ENCODE peak calls at places on chromosomes 12 and 14, in five cellular contexts. G, I, D, V and F are unnamed samples.

GRCh38 chr12:53173085-53173715 is 7.3 kb upstream of the ZNF740 start:
- DNase-seq in G (no peak), I (no peak), D (no peak), V (no peak), F (no peak)

GRCh38 chr12:6367065-6367968 is 8.0 kb downstream of the SCNN1A start:
- DNase-seq in G (peak), I (peak), D (peak), V (peak), F (peak)

GRCh38 chr12:24778486-24779304 is 170.2 kb downstream of the BCAT1 start:
- DNase-seq in G (peak), I (peak), D (peak), V (peak), F (peak)

GRCh38 chr12:94872007-94872653 is 131.4 kb downstream of the NDUFA12 start:
- DNase-seq in G (no peak), I (no peak), D (no peak), V (no peak), F (no peak)

GRCh38 chr14:68147331-68147730 is 327.8 kb downstream of the RAD51B start:
- DNase-seq in G (no peak), I (no peak), D (no peak), V (no peak), F (no peak)

GRCh38 chr14:54106802-54107377 is 150.3 kb upstream of the BMP4 start:
- DNase-seq in G (no peak), I (peak), D (no peak), V (no peak), F (no peak)

GRCh38 chr12:87728936-87729593 is 300.1 kb downstream of the C12orf50 start:
- DNase-seq in G (no peak), I (no peak), D (no peak), V (no peak), F (no peak)

GRCh38 chr12:32482226-32482625 is 82.9 kb downstream of the FGD4 start:
- DNase-seq in G (no peak), I (no peak), D (no peak), V (peak), F (peak)

GRCh38 chr12:27504506-27504905 is 19.5 kb upstream of the PPFIBP1 start:
- DNase-seq in G (no peak), I (no peak), D (no peak), V (no peak), F (no peak)

GRCh38 chr12:75978677-75979076 is 52.9 kb downstream of the PHLDA1 start:
- DNase-seq in G (no peak), I (no peak), D (no peak), V (no peak), F (no peak)

GRCh38 chr12:16606201-16606849 is 363 bp upstream of the LMO3 start:
- DNase-seq in G (no peak), I (no peak), D (no peak), V (peak), F (peak)

GRCh38 chr14:39339003-39339402 is 93.2 kb downstream of the FBXO33 start:
- DNase-seq in G (no peak), I (peak), D (peak), V (no peak), F (no peak)

GRCh38 chr12:40313928-40314327 is 89.1 kb downstream of the LRRK2 start:
- DNase-seq in G (no peak), I (no peak), D (no peak), V (no peak), F (no peak)
- TF ChIP-seq MYC in G (no peak), I (no peak), D (no peak), V (no peak), F (no peak)

GRCh38 chr12:132460571-132460970 is 29.4 kb upstream of the FBRSL1 start:
- DNase-seq in G (peak), I (peak), D (peak), V (no peak), F (peak)
- TF ChIP-seq CTCF in G (no peak), I (peak), D (peak), V (peak), F (peak)

GRCh38 chr12:48017496-48017895 is 13.2 kb upstream of the COL2A1 start:
- DNase-seq in G (no peak), I (no peak), D (no peak), V (no peak), F (no peak)
- TF ChIP-seq MYC in G (no peak), I (no peak), D (no peak), V (no peak), F (no peak)

GRCh38 chr12:83823386-83824045 is 1089.1 kb downstream of the SLC6A15 start:
- DNase-seq in G (peak), I (peak), D (peak), V (peak), F (peak)
- TF ChIP-seq CTCF in G (peak), I (peak), D (peak), V (no peak), F (peak)

DNA sequence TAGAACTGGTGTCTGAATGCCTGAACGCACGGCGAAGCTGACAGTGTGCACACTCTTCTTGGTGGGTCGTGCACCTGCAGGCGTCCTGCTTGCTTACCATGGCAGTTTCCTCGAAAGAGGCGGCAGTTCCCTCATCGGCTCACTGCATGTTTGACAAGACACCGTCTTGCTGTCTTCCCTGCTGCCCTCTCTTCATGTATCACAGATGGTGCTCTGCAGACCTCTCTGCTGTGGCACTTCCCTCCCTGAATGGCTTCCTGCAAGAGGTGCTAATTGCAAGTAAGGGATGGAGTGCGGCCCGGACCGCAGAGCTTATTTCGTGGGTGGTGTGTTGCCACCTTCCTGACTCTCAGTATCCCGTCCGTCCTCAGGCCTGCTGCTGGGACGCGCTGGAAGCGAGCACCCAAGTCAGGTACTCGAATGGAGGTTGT is 156.7 kb upstream of the RTL1 start:
- DNase-seq in G (no peak), I (no peak), D (no peak), V (no peak), F (no peak)
- TF ChIP-seq MYC in G (no peak), I (no peak), D (no peak), V (no peak), F (no peak)

GRCh38 chr12:68498736-68499135 is 112.0 kb upstream of the RAP1B start:
- DNase-seq in G (no peak), I (no peak), D (peak), V (no peak), F (no peak)
- TF ChIP-seq CTCF in G (no peak), I (no peak), D (peak), V (no peak), F (no peak)

DNA sequence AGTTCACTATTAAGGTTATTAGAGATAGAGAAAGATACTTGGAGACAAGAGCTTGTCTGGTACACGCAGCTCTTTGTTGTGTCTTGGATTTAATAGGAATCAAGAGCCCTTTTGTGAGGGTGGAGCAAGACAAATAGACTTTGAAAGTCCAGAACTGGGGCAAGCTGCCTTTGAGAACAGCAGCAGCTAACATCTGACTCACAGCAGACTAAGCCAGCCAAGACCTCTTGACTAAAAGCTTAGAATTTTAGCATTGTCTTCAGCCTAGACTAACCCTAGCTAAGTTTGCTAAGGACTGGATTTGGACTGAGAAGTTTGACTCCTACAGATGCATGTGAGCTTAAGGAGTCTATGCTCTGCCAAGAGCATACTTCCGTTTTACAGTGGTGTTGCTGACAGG is 201.9 kb upstream of the RBM19 start:
- DNase-seq in G (no peak), I (no peak), D (no peak), V (no peak), F (no peak)
- TF ChIP-seq MYC in G (no peak), I (no peak), D (no peak), V (no peak), F (no peak)

GRCh38 chr12:118103231-118103600 is 595 bp downstream of the VSIG10 start:
- DNase-seq in G (peak), I (no peak), D (no peak), V (peak), F (peak)

GRCh38 chr12:118101051-118101450 is 2.8 kb downstream of the VSIG10 start:
- DNase-seq in G (no peak), I (no peak), D (no peak), V (no peak), F (no peak)

GRCh38 chr12:118102070-118102469 is 1.7 kb downstream of the VSIG10 start:
- DNase-seq in G (peak), I (peak), D (no peak), V (no peak), F (no peak)

GRCh38 chr12:118102609-118103008 is 1.2 kb downstream of the VSIG10 start:
- DNase-seq in G (no peak), I (no peak), D (no peak), V (no peak), F (no peak)

DNA sequence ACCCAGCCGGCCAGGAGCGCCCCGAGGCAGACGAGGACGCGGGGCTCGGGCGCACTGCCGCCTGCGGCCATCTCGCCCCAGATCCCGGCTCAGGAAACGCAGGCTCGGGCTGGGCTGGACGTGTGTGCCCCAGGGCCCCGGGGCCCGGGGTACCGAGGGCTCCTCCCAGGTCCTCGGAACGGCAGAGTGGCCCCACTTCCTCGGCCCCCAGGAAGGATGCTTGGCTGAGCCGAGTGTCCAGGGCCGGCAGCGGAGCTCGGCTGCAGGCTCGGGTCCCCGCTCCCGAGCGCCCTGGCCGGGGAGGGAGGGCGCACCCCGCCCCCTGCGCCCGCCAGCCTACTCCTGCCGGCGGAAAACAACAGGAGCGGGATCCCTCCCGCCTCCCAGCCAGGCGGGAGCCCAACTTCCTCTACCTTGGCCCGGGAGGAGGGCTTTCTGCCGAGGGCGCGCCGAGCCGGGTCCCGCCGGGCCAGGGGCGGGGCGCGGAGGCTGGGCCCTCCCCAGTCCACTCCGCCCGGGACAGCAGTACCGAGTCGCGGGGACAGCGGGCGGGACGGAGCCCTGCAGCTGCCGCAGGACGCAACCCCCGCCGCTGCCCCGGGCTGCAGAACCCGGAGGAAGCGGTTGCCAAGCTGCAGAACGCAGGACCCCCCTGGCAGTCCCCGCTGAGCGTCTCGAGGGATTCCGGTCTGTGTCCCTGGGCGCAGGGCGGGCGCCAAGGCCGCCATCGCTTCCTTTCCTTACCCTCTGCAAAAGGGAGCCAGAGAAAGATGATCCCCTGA is at the start of gene VSIG10:
- DNase-seq in G (peak), I (peak), D (peak), V (peak), F (peak)
- TF ChIP-seq CTCF in G (no peak), I (no peak), D (no peak), V (no peak), F (no peak)